ENCODE peak calls at places on chromosomes 7 and 10, in nine cellular contexts. B, O, I, A, N, U, H, J and L are unnamed samples.

GRCh38 chr10:110456046-110456445 is 41.7 kb upstream of the DUSP5 start:
- DNase-seq in B (no peak), O (peak), I (no peak), A (peak), N (no peak), U (no peak), H (no peak), J (no peak), L (peak)

GRCh38 chr10:87991946-87992345 is 128.5 kb downstream of the PTEN start:
- DNase-seq in B (no peak), O (no peak), I (no peak), A (no peak), N (no peak), U (no peak), H (no peak), J (no peak), L (no peak)

GRCh38 chr7:11557627-11558026 is 274.4 kb downstream of the THSD7A start:
- DNase-seq in B (no peak), O (no peak), I (no peak), A (no peak), N (no peak), U (no peak), H (peak), J (peak), L (no peak)

GRCh38 chr7:46791180-46791579 is 790.7 kb downstream of the TNS3 start:
- DNase-seq in B (no peak), O (no peak), I (no peak), A (no peak), N (no peak), U (no peak), H (no peak), J (no peak), L (no peak)

GRCh38 chr10:123157210-123157609 is 3.0 kb downstream of the BUB3 start:
- DNase-seq in B (no peak), O (no peak), I (no peak), A (no peak), N (no peak), U (no peak), H (peak), J (no peak), L (no peak)

GRCh38 chr10:5317547-5318107 is 47.1 kb upstream of the UCN3 start:
- DNase-seq in B (no peak), O (no peak), I (no peak), A (no peak), N (no peak), U (peak), H (no peak), J (no peak), L (no peak)

GRCh38 chr10:129193148-129193547 is 273.9 kb upstream of the MGMT start:
- DNase-seq in B (no peak), O (no peak), I (peak), A (no peak), N (peak), U (peak), H (no peak), J (no peak), L (no peak)

GRCh38 chr10:48634198-48634983 is 29.5 kb upstream of the ARHGAP22 start:
- DNase-seq in B (peak), O (peak), I (peak), A (peak), N (peak), U (peak), H (no peak), J (no peak), L (peak)

GRCh38 chr7:130733866-130734524 is at the start of gene KLF14:
- DNase-seq in B (no peak), O (no peak), I (no peak), A (peak), N (peak), U (peak), H (peak), J (peak), L (peak)

GRCh38 chr7:120064565-120064964 is 208.4 kb upstream of the KCND2 start:
- DNase-seq in B (no peak), O (no peak), I (no peak), A (no peak), N (no peak), U (no peak), H (no peak), J (no peak), L (no peak)

GRCh38 chr7:6385909-6386560 is 61.7 kb downstream of the DAGLB start:
- DNase-seq in B (no peak), O (no peak), I (no peak), A (no peak), N (no peak), U (no peak), H (no peak), J (no peak), L (no peak)

GRCh38 chr7:117323877-117324699 is 1.2 kb upstream of the WNT2 start:
- DNase-seq in B (no peak), O (no peak), I (no peak), A (no peak), N (peak), U (peak), H (peak), J (peak), L (no peak)

GRCh38 chr7:41882745-41883527 is 180.0 kb upstream of the INHBA start:
- DNase-seq in B (no peak), O (no peak), I (no peak), A (no peak), N (no peak), U (no peak), H (no peak), J (no peak), L (no peak)

GRCh38 chr7:75983471-75984129 is 10.8 kb downstream of the TMEM120A start:
- DNase-seq in B (peak), O (no peak), I (no peak), A (no peak), N (no peak), U (no peak), H (no peak), J (no peak), L (no peak)

GRCh38 chr7:162583-163297 is 29.6 kb upstream of the FAM20C start:
- DNase-seq in B (no peak), O (no peak), I (no peak), A (no peak), N (no peak), U (no peak), H (no peak), J (no peak), L (no peak)

GRCh38 chr10:97853006-97853405 is 3.4 kb downstream of the GOLGA7B start:
- DNase-seq in B (no peak), O (no peak), I (no peak), A (no peak), N (no peak), U (no peak), H (no peak), J (no peak), L (no peak)

GRCh38 chr10:74891048-74891447 is 64.6 kb downstream of the KAT6B start:
- DNase-seq in B (no peak), O (no peak), I (no peak), A (no peak), N (peak), U (no peak), H (no peak), J (no peak), L (no peak)

GRCh38 chr7:17376595-17376994 is 78.1 kb downstream of the AHR start:
- DNase-seq in B (no peak), O (no peak), I (no peak), A (no peak), N (no peak), U (no peak), H (no peak), J (no peak), L (no peak)

GRCh38 chr10:33143160-33143728 is 185.2 kb upstream of the ITGB1 start:
- DNase-seq in B (no peak), O (no peak), I (no peak), A (no peak), N (no peak), U (no peak), H (no peak), J (no peak), L (no peak)

GRCh38 chr10:70761031-70761601 is 24.1 kb downstream of the TBATA start:
- DNase-seq in B (peak), O (no peak), I (no peak), A (no peak), N (peak), U (no peak), H (peak), J (peak), L (no peak)

GRCh38 chr10:69802424-69803161 is 887 bp downstream of the COL13A1 start:
- DNase-seq in B (peak), O (no peak), I (no peak), A (no peak), N (no peak), U (peak), H (peak), J (peak), L (no peak)

GRCh38 chr7:33998487-33998886 is 93.1 kb downstream of the BMPER start:
- DNase-seq in B (peak), O (no peak), I (peak), A (no peak), N (peak), U (peak), H (no peak), J (no peak), L (no peak)

DNA sequence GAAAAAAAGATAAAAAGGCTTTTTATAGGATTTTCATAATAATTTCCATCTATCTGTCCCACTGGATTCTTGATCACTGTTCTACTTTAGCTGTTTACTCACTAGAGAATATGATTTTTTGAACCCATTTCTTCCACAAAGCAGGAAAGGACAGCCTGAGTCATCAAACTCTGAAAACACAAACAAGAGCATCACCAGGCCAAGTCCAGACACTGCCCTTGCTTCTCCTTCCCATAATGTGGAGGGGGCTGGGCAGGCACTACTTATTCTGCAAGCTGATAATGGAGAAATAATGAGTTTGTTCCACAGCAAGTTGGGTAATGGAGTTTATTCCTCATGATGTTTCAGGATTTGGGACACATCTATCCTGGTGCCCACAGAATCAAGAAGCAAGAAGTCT is 13.0 kb upstream of the KCNIP2 start:
- DNase-seq in B (no peak), O (no peak), I (peak), A (no peak), N (peak), U (no peak), H (no peak), J (no peak), L (no peak)
- H3K27ac ChIP-seq in B (no peak), O (no peak), I (peak), A (no peak), N (no peak), U (no peak), H (no peak), J (no peak), L (no peak)

DNA sequence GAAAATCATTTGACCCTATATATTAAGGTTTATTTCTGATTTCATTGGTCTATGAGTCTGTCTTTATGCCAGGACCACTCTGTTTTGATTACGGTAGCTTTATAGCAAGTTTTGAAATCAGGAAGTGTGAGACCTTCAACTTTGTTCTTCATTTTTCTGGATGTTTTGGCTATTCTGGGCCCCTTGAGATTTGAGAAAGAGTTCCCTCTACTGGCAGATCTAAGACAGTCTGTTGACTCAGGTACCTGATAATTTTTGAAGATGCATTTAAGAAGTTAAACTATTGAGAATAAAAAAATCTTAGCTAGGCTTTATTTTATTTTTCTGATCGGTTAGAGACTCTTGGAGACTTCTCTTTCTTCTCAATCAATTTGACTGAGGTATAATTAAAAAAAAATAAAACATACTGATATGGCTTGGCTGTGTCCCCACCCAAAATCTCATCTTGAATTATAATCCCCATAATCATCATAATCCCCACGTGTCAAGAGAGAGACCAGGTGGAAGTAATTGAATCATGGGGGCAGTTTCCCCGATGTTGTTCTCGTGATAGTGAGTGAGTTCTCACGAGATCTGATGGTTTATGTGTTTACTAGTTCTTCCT is 209.2 kb downstream of the SNX10 start:
- DNase-seq in B (no peak), O (no peak), I (no peak), A (no peak), N (no peak), U (no peak), H (peak), J (no peak), L (no peak)
- TF ChIP-seq CTCF in B (no peak), O (no peak), I (peak), A (peak), N (no peak), U (peak), H (peak), J (peak), L (peak)

GRCh38 chr7:105699568-105700236 is 118.4 kb upstream of the EFCAB10 start:
- DNase-seq in B (no peak), O (no peak), I (no peak), A (no peak), N (no peak), U (no peak), H (no peak), J (no peak), L (no peak)
- H3K27ac ChIP-seq in B (no peak), O (no peak), I (no peak), A (no peak), N (no peak), U (no peak), H (no peak), J (no peak), L (no peak)

DNA sequence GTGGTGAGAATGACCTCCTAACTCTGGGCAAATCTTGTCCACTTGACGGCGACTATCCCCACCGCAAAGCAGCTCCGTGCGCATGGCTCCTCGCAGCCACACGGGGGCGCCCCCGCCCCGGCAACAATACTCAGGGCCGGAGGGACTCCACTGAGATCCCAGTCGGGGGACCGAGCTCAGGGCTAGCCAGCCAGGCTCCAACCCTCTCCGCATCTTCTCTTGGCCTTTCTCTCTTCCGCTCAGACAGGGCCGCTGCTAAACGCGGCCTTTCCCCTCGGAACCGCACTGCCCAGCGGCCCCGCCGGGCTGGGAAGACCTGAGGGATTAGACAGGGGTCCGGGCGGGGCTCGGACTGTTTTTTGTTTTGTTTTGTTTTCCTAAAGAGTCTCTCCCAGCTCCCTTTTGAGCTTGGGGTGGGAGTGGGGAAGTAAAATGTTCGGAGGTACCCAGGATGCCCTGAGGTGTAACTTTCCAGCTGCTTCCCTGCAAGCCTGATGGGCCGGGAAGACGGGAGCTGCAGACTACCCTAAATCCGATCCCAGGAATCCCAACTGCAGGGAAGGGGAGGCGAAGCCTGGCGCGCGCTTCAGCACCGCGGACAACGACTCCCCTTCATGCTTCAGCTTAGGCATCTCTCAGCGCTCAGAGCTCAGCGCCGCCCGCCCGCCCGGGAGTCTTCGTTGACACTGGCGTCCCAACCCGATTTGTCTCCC is 2.7 kb downstream of the KCNIP2 start:
- DNase-seq in B (peak), O (no peak), I (peak), A (peak), N (peak), U (peak), H (peak), J (peak), L (peak)
- TF ChIP-seq CTCF in B (peak), O (peak), I (peak), A (peak), N (peak), U (peak), H (peak), J (peak), L (peak)

DNA sequence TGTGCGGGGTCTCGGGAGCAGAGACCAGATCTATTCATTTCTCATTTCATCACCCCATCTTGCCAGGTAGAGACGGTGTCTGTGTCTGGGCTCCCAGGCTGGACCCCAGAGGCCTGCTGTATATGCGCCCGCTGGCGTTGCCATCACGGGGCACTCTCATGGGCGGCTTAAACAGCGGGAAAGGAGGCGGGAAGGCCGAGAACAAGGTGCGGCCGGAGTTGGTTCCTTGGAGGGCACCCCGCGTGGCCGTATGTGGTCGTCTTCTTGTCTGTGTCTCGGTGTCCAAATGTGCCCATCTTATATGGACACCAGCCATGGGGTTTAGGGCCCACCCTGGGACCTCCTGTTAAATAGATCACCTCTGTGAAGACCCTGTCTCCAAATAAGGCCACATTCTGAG is 2.1 kb upstream of the CFAP46 start:
- DNase-seq in B (peak), O (no peak), I (no peak), A (peak), N (no peak), U (no peak), H (no peak), J (no peak), L (no peak)
- H3K27ac ChIP-seq in B (no peak), O (no peak), I (no peak), A (no peak), N (no peak), U (no peak), H (no peak), J (no peak), L (no peak)

GRCh38 chr7:149023662-149024061 is 4.6 kb downstream of the PDIA4 start:
- DNase-seq in B (no peak), O (no peak), I (no peak), A (no peak), N (no peak), U (no peak), H (no peak), J (no peak), L (no peak)
- TF ChIP-seq CTCF in B (no peak), O (no peak), I (no peak), A (no peak), N (no peak), U (no peak), H (no peak), J (no peak), L (no peak)

DNA sequence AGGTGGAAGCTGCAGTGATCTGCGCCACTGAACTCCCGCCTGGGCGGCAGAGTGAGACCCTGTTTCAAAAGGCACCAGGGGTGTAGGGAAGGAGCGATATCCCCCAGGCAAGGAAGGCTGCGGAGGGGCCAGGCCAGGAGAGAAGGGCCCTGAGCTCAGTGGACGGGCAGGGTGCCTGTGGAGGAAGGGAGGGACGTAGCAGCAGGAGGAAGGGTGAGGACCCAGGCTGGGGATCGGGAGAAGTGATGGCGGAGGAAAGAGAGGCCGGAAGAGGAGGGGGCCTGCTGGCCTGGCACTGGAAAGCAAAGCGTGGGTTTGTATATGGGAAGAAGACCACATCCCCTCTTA is 45.6 kb downstream of the ALOX5 start:
- DNase-seq in B (no peak), O (no peak), I (no peak), A (no peak), N (no peak), U (no peak), H (no peak), J (no peak), L (no peak)
- H3K27ac ChIP-seq in B (peak), O (peak), I (peak), A (peak), N (peak), U (peak), H (peak), J (no peak), L (peak)